ENCODE peak calls at places on chromosomes 13 and 19, in eight cellular contexts. One of them, this sample, is unnamed.

GRCh38 chr19:42022616-42023015 is 28.6 kb upstream of the ATP1A3 start:
- DNase-seq in suprapubic skin: no peak
- DNase-seq in body of pancreas: no peak
- DNase-seq in IMR-90: no peak
- DNase-seq in CD8-positive, alpha-beta T cell: no peak
- DNase-seq in cardiac muscle cell: peak; percentile 39
- DNase-seq in lower lobe of right lung: no peak
- DNase-seq in neural progenitor cell: no peak
- DNase-seq in this sample: no peak

GRCh38 chr19:5220361-5220760 is 120.3 kb downstream of the PTPRS start:
- DNase-seq in lower lobe of right lung: no peak
- DNase-seq in body of pancreas: no peak
- DNase-seq in cardiac muscle cell: no peak
- DNase-seq in IMR-90: no peak
- DNase-seq in suprapubic skin: no peak
- DNase-seq in neural progenitor cell: no peak
- DNase-seq in CD8-positive, alpha-beta T cell: no peak
- DNase-seq in this sample: no peak

GRCh38 chr19:51274037-51274370 is 23.1 kb downstream of the SIGLECL1 start:
- DNase-seq in CD8-positive, alpha-beta T cell: no peak
- DNase-seq in neural progenitor cell: no peak
- DNase-seq in cardiac muscle cell: no peak
- DNase-seq in lower lobe of right lung: no peak
- DNase-seq in suprapubic skin: no peak
- DNase-seq in body of pancreas: no peak
- DNase-seq in IMR-90: no peak
- DNase-seq in this sample: no peak

GRCh38 chr13:92196566-92197256 is 798.3 kb downstream of the GPC5 start:
- DNase-seq in neural progenitor cell: no peak
- DNase-seq in suprapubic skin: no peak
- DNase-seq in cardiac muscle cell: no peak
- DNase-seq in body of pancreas: no peak
- DNase-seq in IMR-90: peak; percentile 2
- DNase-seq in CD8-positive, alpha-beta T cell: no peak
- DNase-seq in lower lobe of right lung: no peak
- DNase-seq in this sample: peak; percentile 24

GRCh38 chr13:75263741-75264407 is 218.1 kb downstream of the TBC1D4 start:
- DNase-seq in CD8-positive, alpha-beta T cell: no peak
- DNase-seq in neural progenitor cell: no peak
- DNase-seq in suprapubic skin: no peak
- DNase-seq in IMR-90: peak; percentile 28
- DNase-seq in cardiac muscle cell: no peak
- DNase-seq in lower lobe of right lung: no peak
- DNase-seq in body of pancreas: no peak
- DNase-seq in this sample: peak; percentile 36

GRCh38 chr19:49997709-49998108 is 27.5 kb downstream of the VRK3 start:
- DNase-seq in IMR-90: peak; percentile 13
- DNase-seq in suprapubic skin: no peak
- DNase-seq in body of pancreas: peak; percentile 28
- DNase-seq in CD8-positive, alpha-beta T cell: no peak
- DNase-seq in cardiac muscle cell: peak; percentile 30
- DNase-seq in neural progenitor cell: peak; percentile 60
- DNase-seq in lower lobe of right lung: no peak
- DNase-seq in this sample: peak; percentile 11

GRCh38 chr19:46928951-46929350 is 68.2 kb downstream of the ARHGAP35 start:
- DNase-seq in CD8-positive, alpha-beta T cell: no peak
- DNase-seq in IMR-90: peak; percentile 27
- DNase-seq in cardiac muscle cell: no peak
- DNase-seq in lower lobe of right lung: no peak
- DNase-seq in body of pancreas: no peak
- DNase-seq in suprapubic skin: no peak
- DNase-seq in neural progenitor cell: no peak
- DNase-seq in this sample: no peak

GRCh38 chr19:50820086-50820485 is 3.5 kb downstream of the KLK1 start:
- DNase-seq in body of pancreas: no peak
- DNase-seq in IMR-90: no peak
- DNase-seq in neural progenitor cell: no peak
- DNase-seq in lower lobe of right lung: no peak
- DNase-seq in cardiac muscle cell: no peak
- DNase-seq in suprapubic skin: no peak
- DNase-seq in CD8-positive, alpha-beta T cell: no peak
- DNase-seq in this sample: no peak

GRCh38 chr19:43471091-43471490 is 5.7 kb upstream of the LYPD3 start:
- DNase-seq in lower lobe of right lung: no peak
- DNase-seq in IMR-90: no peak
- DNase-seq in cardiac muscle cell: no peak
- DNase-seq in suprapubic skin: no peak
- DNase-seq in neural progenitor cell: no peak
- DNase-seq in body of pancreas: no peak
- DNase-seq in CD8-positive, alpha-beta T cell: no peak
- DNase-seq in this sample: no peak

GRCh38 chr19:13619203-13619632 is 112.9 kb upstream of the CACNA1A start:
- DNase-seq in cardiac muscle cell: no peak
- DNase-seq in lower lobe of right lung: no peak
- DNase-seq in IMR-90: peak; percentile 81
- DNase-seq in body of pancreas: no peak
- DNase-seq in neural progenitor cell: no peak
- DNase-seq in CD8-positive, alpha-beta T cell: no peak
- DNase-seq in suprapubic skin: no peak
- DNase-seq in this sample: no peak

GRCh38 chr19:42074513-42075363 is 1.2 kb upstream of the ZNF574 start:
- DNase-seq in neural progenitor cell: no peak
- DNase-seq in IMR-90: no peak
- DNase-seq in body of pancreas: peak; percentile 17
- DNase-seq in lower lobe of right lung: no peak
- DNase-seq in cardiac muscle cell: no peak
- DNase-seq in CD8-positive, alpha-beta T cell: no peak
- DNase-seq in suprapubic skin: no peak
- DNase-seq in this sample: no peak

GRCh38 chr19:2199215-2199614 is 35.5 kb downstream of the DOT1L start:
- DNase-seq in cardiac muscle cell: peak; percentile 49
- DNase-seq in IMR-90: no peak
- DNase-seq in suprapubic skin: no peak
- DNase-seq in neural progenitor cell: peak; percentile 73
- DNase-seq in body of pancreas: no peak
- DNase-seq in lower lobe of right lung: no peak
- DNase-seq in CD8-positive, alpha-beta T cell: no peak
- DNase-seq in this sample: no peak
- TF ChIP-seq CTCF in cardiac muscle cell: peak; percentile 28
- TF ChIP-seq CTCF in IMR-90: peak; percentile 28
- TF ChIP-seq CTCF in suprapubic skin: no peak
- TF ChIP-seq CTCF in neural progenitor cell: peak; percentile 72
- TF ChIP-seq CTCF in body of pancreas: no peak
- TF ChIP-seq CTCF in lower lobe of right lung: no peak
- TF ChIP-seq CTCF in CD8-positive, alpha-beta T cell: no peak
- TF ChIP-seq CTCF in this sample: no peak

GRCh38 chr13:24741016-24741662 is 22.8 kb upstream of the RNF17 start:
- DNase-seq in body of pancreas: no peak
- DNase-seq in cardiac muscle cell: no peak
- DNase-seq in neural progenitor cell: no peak
- DNase-seq in lower lobe of right lung: no peak
- DNase-seq in suprapubic skin: no peak
- DNase-seq in CD8-positive, alpha-beta T cell: no peak
- DNase-seq in IMR-90: no peak
- DNase-seq in this sample: no peak
- TF ChIP-seq CTCF in body of pancreas: no peak
- TF ChIP-seq CTCF in cardiac muscle cell: peak; percentile 32
- TF ChIP-seq CTCF in neural progenitor cell: peak; percentile 35
- TF ChIP-seq CTCF in lower lobe of right lung: no peak
- TF ChIP-seq CTCF in suprapubic skin: no peak
- TF ChIP-seq CTCF in CD8-positive, alpha-beta T cell: no peak
- TF ChIP-seq CTCF in IMR-90: no peak
- TF ChIP-seq CTCF in this sample: no peak

GRCh38 chr19:38556521-38557174 is 61.1 kb downstream of the MAP4K1 start:
- DNase-seq in neural progenitor cell: no peak
- DNase-seq in suprapubic skin: no peak
- DNase-seq in CD8-positive, alpha-beta T cell: no peak
- DNase-seq in cardiac muscle cell: no peak
- DNase-seq in lower lobe of right lung: no peak
- DNase-seq in body of pancreas: no peak
- DNase-seq in IMR-90: no peak
- DNase-seq in this sample: no peak
- TF ChIP-seq CTCF in neural progenitor cell: peak; percentile 7
- TF ChIP-seq CTCF in suprapubic skin: no peak
- TF ChIP-seq CTCF in CD8-positive, alpha-beta T cell: no peak
- TF ChIP-seq CTCF in cardiac muscle cell: peak; percentile 19
- TF ChIP-seq CTCF in lower lobe of right lung: no peak
- TF ChIP-seq CTCF in body of pancreas: no peak
- TF ChIP-seq CTCF in IMR-90: peak; percentile 18
- TF ChIP-seq CTCF in this sample: no peak

GRCh38 chr19:55256562-55257460 is 2.0 kb downstream of the PPP6R1 start:
- DNase-seq in neural progenitor cell: no peak
- DNase-seq in body of pancreas: no peak
- DNase-seq in suprapubic skin: no peak
- DNase-seq in IMR-90: no peak
- DNase-seq in lower lobe of right lung: no peak
- DNase-seq in CD8-positive, alpha-beta T cell: no peak
- DNase-seq in cardiac muscle cell: no peak
- DNase-seq in this sample: no peak

GRCh38 chr19:55258476-55258827 is 365 bp downstream of the PPP6R1 start:
- DNase-seq in lower lobe of right lung: peak; percentile 60
- DNase-seq in neural progenitor cell: peak; percentile 42
- DNase-seq in body of pancreas: no peak
- DNase-seq in IMR-90: no peak
- DNase-seq in suprapubic skin: no peak
- DNase-seq in CD8-positive, alpha-beta T cell: no peak
- DNase-seq in cardiac muscle cell: peak; percentile 32
- DNase-seq in this sample: no peak

GRCh38 chr19:55259540-55260210 is 858 bp upstream of the PPP6R1 start:
- DNase-seq in cardiac muscle cell: no peak
- DNase-seq in IMR-90: no peak
- DNase-seq in lower lobe of right lung: peak; percentile 61
- DNase-seq in suprapubic skin: no peak
- DNase-seq in CD8-positive, alpha-beta T cell: no peak
- DNase-seq in neural progenitor cell: no peak
- DNase-seq in body of pancreas: no peak
- DNase-seq in this sample: no peak

GRCh38 chr19:55257461-55258411 is 1.1 kb downstream of the PPP6R1 start:
- DNase-seq in lower lobe of right lung: no peak
- DNase-seq in suprapubic skin: no peak
- DNase-seq in IMR-90: peak; percentile 32
- DNase-seq in cardiac muscle cell: peak; percentile 47
- DNase-seq in body of pancreas: no peak
- DNase-seq in CD8-positive, alpha-beta T cell: no peak
- DNase-seq in neural progenitor cell: peak; percentile 34
- DNase-seq in this sample: no peak

GRCh38 chr19:55258828-55259539 is at the start of gene PPP6R1:
- DNase-seq in neural progenitor cell: peak; percentile 98
- DNase-seq in lower lobe of right lung: peak; percentile 96
- DNase-seq in cardiac muscle cell: peak; percentile 98
- DNase-seq in suprapubic skin: peak; percentile 98
- DNase-seq in body of pancreas: peak; percentile 98
- DNase-seq in CD8-positive, alpha-beta T cell: peak; percentile 92
- DNase-seq in IMR-90: peak; percentile 100
- DNase-seq in this sample: peak; percentile 100
- TF ChIP-seq CTCF in neural progenitor cell: no peak
- TF ChIP-seq CTCF in lower lobe of right lung: no peak
- TF ChIP-seq CTCF in cardiac muscle cell: no peak
- TF ChIP-seq CTCF in suprapubic skin: no peak
- TF ChIP-seq CTCF in body of pancreas: no peak
- TF ChIP-seq CTCF in CD8-positive, alpha-beta T cell: no peak
- TF ChIP-seq CTCF in IMR-90: no peak
- TF ChIP-seq CTCF in this sample: no peak

GRCh38 chr13:45194081-45194939 is 6.5 kb downstream of the KCTD4 start:
- DNase-seq in body of pancreas: peak; percentile 8
- DNase-seq in CD8-positive, alpha-beta T cell: no peak
- DNase-seq in cardiac muscle cell: no peak
- DNase-seq in neural progenitor cell: peak; percentile 49
- DNase-seq in suprapubic skin: no peak
- DNase-seq in lower lobe of right lung: no peak
- DNase-seq in IMR-90: peak; percentile 34
- DNase-seq in this sample: peak; percentile 65
- TF ChIP-seq CTCF in body of pancreas: peak; percentile 39
- TF ChIP-seq CTCF in CD8-positive, alpha-beta T cell: no peak
- TF ChIP-seq CTCF in cardiac muscle cell: peak; percentile 73
- TF ChIP-seq CTCF in neural progenitor cell: peak; percentile 46
- TF ChIP-seq CTCF in suprapubic skin: no peak
- TF ChIP-seq CTCF in lower lobe of right lung: no peak
- TF ChIP-seq CTCF in IMR-90: peak; percentile 33
- TF ChIP-seq CTCF in this sample: peak; percentile 68